ENCODE peak calls at places on chromosomes 12 and 14, in six cellular contexts. E, B, U, C, O and N are unnamed samples.

GRCh38 chr14:106276326-106277267 is 750.2 kb downstream of the TMEM121 start:
- DNase-seq in E (no peak), U (no peak), C (no peak), B (no peak), O (no peak), N (no peak)

GRCh38 chr14:99351166-99352007 is 79.4 kb upstream of the BCL11B start:
- DNase-seq in O (no peak), E (no peak), U (no peak), C (no peak), B (no peak), N (no peak)

GRCh38 chr14:33249361-33249760 is 310.7 kb downstream of the NPAS3 start:
- DNase-seq in B (no peak), O (no peak), U (no peak), E (no peak), C (no peak), N (no peak)

GRCh38 chr12:115817399-115817798 is 460.1 kb downstream of the MED13L start:
- DNase-seq in B (no peak), U (no peak), E (no peak), C (no peak), O (no peak), N (no peak)

GRCh38 chr12:104555650-104556049 is 98.9 kb downstream of the CHST11 start:
- DNase-seq in E (no peak), U (no peak), C (no peak), B (no peak), O (no peak), N (no peak)

GRCh38 chr14:72638021-72638420 is 255.9 kb downstream of the DPF3 start:
- DNase-seq in C (no peak), U (no peak), O (no peak), E (no peak), B (no peak), N (peak)

GRCh38 chr12:78698747-78699146 is 165.8 kb upstream of the SYT1 start:
- DNase-seq in O (no peak), C (no peak), U (no peak), E (no peak), B (no peak), N (no peak)

GRCh38 chr12:12757121-12757520 is 28.3 kb upstream of the APOLD1 start:
- DNase-seq in O (no peak), E (no peak), B (no peak), U (no peak), C (no peak), N (no peak)

GRCh38 chr12:57157588-57158173 is 10.3 kb upstream of the LRP1-AS start:
- DNase-seq in E (no peak), C (no peak), B (no peak), O (no peak), U (no peak), N (no peak)

GRCh38 chr12:67501362-67501761 is 147.2 kb upstream of the DYRK2 start:
- DNase-seq in B (no peak), E (no peak), O (no peak), U (no peak), C (no peak), N (no peak)

GRCh38 chr14:103003351-103003615 is 54.1 kb downstream of the CDC42BPB start:
- DNase-seq in O (no peak), E (no peak), B (no peak), C (no peak), U (no peak), N (no peak)

GRCh38 chr14:52918486-52918885 is 32.4 kb downstream of the FERMT2 start:
- DNase-seq in O (no peak), E (peak), U (peak), C (no peak), B (no peak), N (no peak)

GRCh38 chr14:81276699-81277069 is 55.9 kb upstream of the GTF2A1 start:
- DNase-seq in B (no peak), O (no peak), E (no peak), U (no peak), C (no peak), N (no peak)

GRCh38 chr12:107404981-107405380 is 280.6 kb upstream of the PWP1 start:
- DNase-seq in U (no peak), C (no peak), B (peak), O (peak), E (no peak), N (no peak)